ENCODE peak calls at places on chromosomes 11 and 22, in nine cellular contexts. One of them, this sample, is unnamed.
A peak's percentile ranks its signal among the peaks of the same experiment; 100 is the strongest.

GRCh38 chr22:37470087-37470445 is 16.1 kb downstream of the MFNG start:
- DNase-seq in aorta: no peak
- DNase-seq in HepG2: no peak
- DNase-seq in M059J: no peak
- DNase-seq in fibroblast of pulmonary artery: no peak
- DNase-seq in HTR-8/SVneo: no peak
- DNase-seq in transverse colon: no peak
- DNase-seq in left ventricle myocardium inferior: no peak
- DNase-seq in HFFc6: no peak
- DNase-seq in this sample: no peak

GRCh38 chr11:76768091-76769047 is 14.8 kb upstream of the TSKU start:
- DNase-seq in transverse colon: peak; percentile 66
- DNase-seq in left ventricle myocardium inferior: peak; percentile 59
- DNase-seq in HFFc6: no peak
- DNase-seq in fibroblast of pulmonary artery: peak; percentile 28
- DNase-seq in M059J: peak; percentile 54
- DNase-seq in aorta: no peak
- DNase-seq in HTR-8/SVneo: no peak
- DNase-seq in HepG2: peak; percentile 29
- DNase-seq in this sample: peak; percentile 44

GRCh38 chr11:43135966-43136534 is 175.7 kb upstream of the API5 start:
- DNase-seq in aorta: no peak
- DNase-seq in HepG2: no peak
- DNase-seq in HTR-8/SVneo: no peak
- DNase-seq in M059J: peak; percentile 46
- DNase-seq in fibroblast of pulmonary artery: no peak
- DNase-seq in transverse colon: no peak
- DNase-seq in left ventricle myocardium inferior: no peak
- DNase-seq in HFFc6: no peak
- DNase-seq in this sample: no peak

GRCh38 chr11:112270551-112271180 is 10.0 kb upstream of the PLET1 start:
- DNase-seq in left ventricle myocardium inferior: no peak
- DNase-seq in M059J: no peak
- DNase-seq in transverse colon: no peak
- DNase-seq in HFFc6: no peak
- DNase-seq in HepG2: no peak
- DNase-seq in aorta: no peak
- DNase-seq in fibroblast of pulmonary artery: no peak
- DNase-seq in HTR-8/SVneo: no peak
- DNase-seq in this sample: no peak

GRCh38 chr11:88174627-88175003 is 628 bp downstream of the RAB38 start:
- DNase-seq in HepG2: no peak
- DNase-seq in HTR-8/SVneo: no peak
- DNase-seq in fibroblast of pulmonary artery: peak; percentile 92
- DNase-seq in aorta: peak; percentile 92
- DNase-seq in transverse colon: peak; percentile 74
- DNase-seq in HFFc6: peak; percentile 51
- DNase-seq in M059J: peak; percentile 76
- DNase-seq in left ventricle myocardium inferior: peak; percentile 45
- DNase-seq in this sample: peak; percentile 84

GRCh38 chr22:25475554-25476022 is 88.9 kb upstream of the GRK3 start:
- DNase-seq in M059J: peak; percentile 34
- DNase-seq in transverse colon: no peak
- DNase-seq in HFFc6: no peak
- DNase-seq in HepG2: no peak
- DNase-seq in HTR-8/SVneo: no peak
- DNase-seq in aorta: no peak
- DNase-seq in left ventricle myocardium inferior: no peak
- DNase-seq in fibroblast of pulmonary artery: peak; percentile 52
- DNase-seq in this sample: peak; percentile 78

GRCh38 chr11:77046060-77046501 is 11.9 kb downstream of the B3GNT6 start:
- DNase-seq in aorta: no peak
- DNase-seq in left ventricle myocardium inferior: no peak
- DNase-seq in transverse colon: peak; percentile 74
- DNase-seq in HTR-8/SVneo: peak; percentile 68
- DNase-seq in HepG2: no peak
- DNase-seq in M059J: peak; percentile 26
- DNase-seq in HFFc6: no peak
- DNase-seq in fibroblast of pulmonary artery: peak; percentile 13
- DNase-seq in this sample: peak; percentile 72

GRCh38 chr11:75099635-75100034 is 3.0 kb upstream of the OR2AT4 start:
- DNase-seq in transverse colon: no peak
- DNase-seq in HFFc6: no peak
- DNase-seq in HTR-8/SVneo: no peak
- DNase-seq in aorta: no peak
- DNase-seq in M059J: no peak
- DNase-seq in HepG2: no peak
- DNase-seq in fibroblast of pulmonary artery: no peak
- DNase-seq in left ventricle myocardium inferior: no peak
- DNase-seq in this sample: no peak

GRCh38 chr11:69658606-69659450 is 16.3 kb downstream of the LTO1 start:
- DNase-seq in HTR-8/SVneo: no peak
- DNase-seq in aorta: peak; percentile 66
- DNase-seq in fibroblast of pulmonary artery: no peak
- DNase-seq in HFFc6: no peak
- DNase-seq in transverse colon: no peak
- DNase-seq in HepG2: peak; percentile 48
- DNase-seq in M059J: no peak
- DNase-seq in left ventricle myocardium inferior: no peak
- DNase-seq in this sample: peak; percentile 25

GRCh38 chr22:46025225-46025972 is 48.4 kb upstream of the WNT7B start:
- DNase-seq in HepG2: no peak
- DNase-seq in fibroblast of pulmonary artery: no peak
- DNase-seq in HTR-8/SVneo: no peak
- DNase-seq in left ventricle myocardium inferior: peak; percentile 12
- DNase-seq in transverse colon: no peak
- DNase-seq in HFFc6: no peak
- DNase-seq in aorta: peak; percentile 30
- DNase-seq in M059J: no peak
- DNase-seq in this sample: no peak

GRCh38 chr11:61281581-61282250 is 13.4 kb downstream of the VWCE start:
- DNase-seq in HTR-8/SVneo: no peak
- DNase-seq in HFFc6: no peak
- DNase-seq in transverse colon: peak; percentile 81
- DNase-seq in left ventricle myocardium inferior: peak; percentile 27
- DNase-seq in M059J: no peak
- DNase-seq in aorta: peak; percentile 84
- DNase-seq in fibroblast of pulmonary artery: peak; percentile 40
- DNase-seq in HepG2: no peak
- DNase-seq in this sample: peak; percentile 66

GRCh38 chr11:68329993-68330699 is 17.8 kb downstream of the LRP5 start:
- DNase-seq in aorta: no peak
- DNase-seq in HFFc6: no peak
- DNase-seq in fibroblast of pulmonary artery: no peak
- DNase-seq in transverse colon: no peak
- DNase-seq in left ventricle myocardium inferior: no peak
- DNase-seq in HepG2: no peak
- DNase-seq in HTR-8/SVneo: no peak
- DNase-seq in M059J: no peak
- DNase-seq in this sample: peak; percentile 39

GRCh38 chr11:15011741-15012140 is 39.6 kb upstream of the CALCA start:
- DNase-seq in aorta: no peak
- DNase-seq in transverse colon: no peak
- DNase-seq in fibroblast of pulmonary artery: no peak
- DNase-seq in HFFc6: no peak
- DNase-seq in HepG2: no peak
- DNase-seq in left ventricle myocardium inferior: no peak
- DNase-seq in M059J: no peak
- DNase-seq in HTR-8/SVneo: no peak
- DNase-seq in this sample: no peak

GRCh38 chr11:102560555-102561011 is 30.0 kb upstream of the MMP7 start:
- DNase-seq in HTR-8/SVneo: peak; percentile 57
- DNase-seq in aorta: no peak
- DNase-seq in M059J: peak; percentile 83
- DNase-seq in left ventricle myocardium inferior: no peak
- DNase-seq in transverse colon: peak; percentile 15
- DNase-seq in fibroblast of pulmonary artery: peak; percentile 57
- DNase-seq in HepG2: no peak
- DNase-seq in HFFc6: peak; percentile 64
- DNase-seq in this sample: peak; percentile 93

GRCh38 chr11:96154802-96155520 is 188.0 kb downstream of the MAML2 start:
- DNase-seq in transverse colon: no peak
- DNase-seq in HepG2: no peak
- DNase-seq in fibroblast of pulmonary artery: peak; percentile 70
- DNase-seq in HFFc6: peak; percentile 57
- DNase-seq in M059J: peak; percentile 79
- DNase-seq in HTR-8/SVneo: no peak
- DNase-seq in left ventricle myocardium inferior: no peak
- DNase-seq in aorta: no peak
- DNase-seq in this sample: peak; percentile 76

GRCh38 chr11:77062924-77063323 is 3.8 kb upstream of the CAPN5 start:
- DNase-seq in M059J: no peak
- DNase-seq in transverse colon: no peak
- DNase-seq in fibroblast of pulmonary artery: no peak
- DNase-seq in HepG2: no peak
- DNase-seq in HFFc6: no peak
- DNase-seq in HTR-8/SVneo: no peak
- DNase-seq in aorta: no peak
- DNase-seq in left ventricle myocardium inferior: no peak
- DNase-seq in this sample: no peak

GRCh38 chr11:117273550-117274289 is 17.4 kb upstream of the BACE1-AS start:
- DNase-seq in HepG2: no peak
- DNase-seq in fibroblast of pulmonary artery: peak; percentile 87
- DNase-seq in left ventricle myocardium inferior: no peak
- DNase-seq in aorta: no peak
- DNase-seq in HFFc6: peak; percentile 66
- DNase-seq in M059J: peak; percentile 91
- DNase-seq in transverse colon: no peak
- DNase-seq in HTR-8/SVneo: peak; percentile 69
- DNase-seq in this sample: peak; percentile 83

GRCh38 chr11:116696381-116696941 is 76.3 kb downstream of the BUD13 start:
- DNase-seq in transverse colon: no peak
- DNase-seq in aorta: peak; percentile 30
- DNase-seq in left ventricle myocardium inferior: no peak
- DNase-seq in HTR-8/SVneo: peak; percentile 31
- DNase-seq in fibroblast of pulmonary artery: no peak
- DNase-seq in M059J: peak; percentile 53
- DNase-seq in HepG2: no peak
- DNase-seq in HFFc6: peak; percentile 20
- DNase-seq in this sample: peak; percentile 77

GRCh38 chr11:119572481-119573424 is 149.8 kb upstream of the THY1 start:
- DNase-seq in HTR-8/SVneo: no peak
- DNase-seq in left ventricle myocardium inferior: no peak
- DNase-seq in M059J: no peak
- DNase-seq in HepG2: no peak
- DNase-seq in fibroblast of pulmonary artery: no peak
- DNase-seq in HFFc6: no peak
- DNase-seq in aorta: no peak
- DNase-seq in transverse colon: no peak
- DNase-seq in this sample: no peak

GRCh38 chr22:24486501-24486921 is 8.6 kb upstream of the UPB1 start:
- DNase-seq in left ventricle myocardium inferior: no peak
- DNase-seq in HTR-8/SVneo: no peak
- DNase-seq in aorta: no peak
- DNase-seq in fibroblast of pulmonary artery: peak; percentile 70
- DNase-seq in HFFc6: peak; percentile 83
- DNase-seq in HepG2: peak; percentile 44
- DNase-seq in transverse colon: no peak
- DNase-seq in M059J: peak; percentile 89
- DNase-seq in this sample: peak; percentile 55

GRCh38 chr11:107665016-107665415 is 46.8 kb downstream of the SLN start:
- DNase-seq in HTR-8/SVneo: no peak
- DNase-seq in transverse colon: no peak
- DNase-seq in HepG2: no peak
- DNase-seq in left ventricle myocardium inferior: no peak
- DNase-seq in fibroblast of pulmonary artery: peak; percentile 5
- DNase-seq in HFFc6: no peak
- DNase-seq in M059J: no peak
- DNase-seq in aorta: no peak
- DNase-seq in this sample: peak; percentile 64

GRCh38 chr11:1924121-1924520 is 4.6 kb downstream of the TNNT3 start:
- DNase-seq in aorta: peak; percentile 63
- DNase-seq in transverse colon: no peak
- DNase-seq in M059J: peak; percentile 26
- DNase-seq in HepG2: no peak
- DNase-seq in HFFc6: no peak
- DNase-seq in HTR-8/SVneo: no peak
- DNase-seq in fibroblast of pulmonary artery: no peak
- DNase-seq in left ventricle myocardium inferior: no peak
- DNase-seq in this sample: no peak

GRCh38 chr22:39176067-39176621 is 23.7 kb upstream of the CBX7 start:
- DNase-seq in HTR-8/SVneo: peak; percentile 68
- DNase-seq in HFFc6: peak; percentile 69
- DNase-seq in aorta: peak; percentile 85
- DNase-seq in transverse colon: peak; percentile 57
- DNase-seq in fibroblast of pulmonary artery: peak; percentile 81
- DNase-seq in left ventricle myocardium inferior: peak; percentile 77
- DNase-seq in HepG2: peak; percentile 72
- DNase-seq in M059J: peak; percentile 86
- DNase-seq in this sample: peak; percentile 88